ENCODE peak calls at places on chromosomes 16 and 17, in six cellular contexts. B is lower leg skin, G is fibroblast of lung, F is DND-41, S is upper lobe of right lung, N is endodermal cell. V is an unnamed sample.

GRCh38 chr16:15599303-15600070 is 43.5 kb downstream of the MARF1 start:
- DNase-seq in B (no peak), G (no peak), F (no peak), S (no peak), N (no peak), V (no peak)

GRCh38 chr16:58492735-58493134 is 7.2 kb upstream of the NDRG4 start:
- DNase-seq in B (no peak), G (no peak), F (no peak), S (peak), N (peak), V (no peak)

GRCh38 chr16:86534779-86535605 is 20.0 kb downstream of the MTHFSD start:
- DNase-seq in B (no peak), G (peak), F (no peak), S (no peak), N (no peak), V (no peak)

GRCh38 chr16:81831722-81832126 is 52.6 kb downstream of the PLCG2 start:
- DNase-seq in B (peak), G (no peak), F (peak), S (peak), N (peak), V (peak)

GRCh38 chr17:71975998-71976649 is 144.7 kb upstream of the SOX9 start:
- DNase-seq in B (peak), G (peak), F (no peak), S (no peak), N (peak), V (no peak)

GRCh38 chr17:7673239-7673638 is 14.1 kb downstream of the TP53 start:
- DNase-seq in B (no peak), G (peak), F (peak), S (no peak), N (peak), V (peak)

GRCh38 chr17:35801583-35802224 is 6.3 kb upstream of the MMP28 start:
- DNase-seq in B (peak), G (peak), F (peak), S (peak), N (no peak), V (peak)

GRCh38 chr17:1042486-1042885 is 45.6 kb downstream of the TIMM22 start:
- DNase-seq in B (no peak), G (no peak), F (no peak), S (no peak), N (no peak), V (no peak)

GRCh38 chr17:33015716-33016346 is 24.2 kb downstream of the SPACA3 start:
- DNase-seq in B (no peak), G (no peak), F (no peak), S (no peak), N (peak), V (no peak)

GRCh38 chr17:41932821-41933389 is 2.5 kb downstream of the ODAD4 start:
- DNase-seq in B (no peak), G (no peak), F (no peak), S (no peak), N (no peak), V (no peak)

GRCh38 chr17:41925991-41926590 is 4.3 kb upstream of the ODAD4 start:
- DNase-seq in B (no peak), G (peak), F (no peak), S (no peak), N (no peak), V (no peak)

GRCh38 chr17:41935641-41936040 is 5.2 kb downstream of the ODAD4 start:
- DNase-seq in B (no peak), G (no peak), F (no peak), S (no peak), N (no peak), V (no peak)

GRCh38 chr17:41928693-41929251 is 1.6 kb upstream of the ODAD4 start:
- DNase-seq in B (no peak), G (no peak), F (no peak), S (no peak), N (no peak), V (peak)

GRCh38 chr17:41930009-41930832 is at the start of gene ODAD4:
- DNase-seq in B (peak), G (peak), F (peak), S (peak), N (peak), V (peak)
- TF ChIP-seq CTCF in B (peak), G (peak), F (peak), S (peak), N (peak), V (peak)

DNA sequence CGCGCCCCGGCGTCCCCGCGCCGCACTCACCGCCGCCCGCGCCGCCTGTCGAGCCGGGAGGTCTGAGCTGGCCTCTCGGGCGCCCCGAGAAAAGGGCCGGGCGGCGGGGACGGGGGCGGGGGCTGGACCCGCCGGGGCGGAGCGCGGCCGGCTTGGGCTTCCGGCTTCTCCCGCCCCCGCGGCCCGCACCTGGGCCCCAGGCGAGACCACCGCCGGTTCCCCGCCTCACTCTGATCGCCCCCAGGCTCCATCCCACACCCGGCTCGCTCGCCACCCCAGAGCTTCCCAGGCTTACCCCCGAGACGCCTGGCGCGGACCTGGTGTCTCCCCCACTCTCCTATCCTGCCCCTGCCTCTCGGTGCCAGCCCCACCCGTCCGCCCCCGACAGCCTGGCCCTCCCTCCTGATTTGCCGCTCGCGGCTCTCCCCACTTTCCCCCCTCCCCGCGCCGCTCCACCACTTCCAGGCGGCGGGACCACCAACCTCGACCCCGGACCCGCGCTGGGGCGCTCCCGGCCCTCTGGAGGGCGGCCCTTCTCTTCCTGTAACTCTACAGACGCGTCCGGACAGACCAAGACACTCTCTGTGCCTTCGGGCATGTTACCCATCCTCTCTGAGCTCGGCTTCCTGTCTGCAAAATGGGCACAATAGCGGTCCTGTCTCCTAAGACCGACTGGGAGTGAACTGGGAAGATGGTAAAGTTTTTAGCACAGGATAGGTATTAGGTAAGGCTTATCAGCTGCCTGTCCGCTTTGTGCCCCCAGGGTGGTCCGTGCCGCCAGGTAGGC is at the start of gene LITAF:
- DNase-seq in B (no peak), G (peak), F (peak), S (peak), N (peak), V (peak)
- TF ChIP-seq CTCF in B (no peak), G (no peak), F (peak), S (no peak), N (no peak), V (no peak)

GRCh38 chr16:83579431-83579830 is 228.3 kb upstream of the HSBP1 start:
- DNase-seq in B (no peak), G (no peak), F (no peak), S (no peak), N (no peak), V (no peak)
- TF ChIP-seq CTCF in B (no peak), G (no peak), F (no peak), S (no peak), N (no peak), V (no peak)

GRCh38 chr17:44038604-44039007 is 23.8 kb upstream of the TMEM101 start:
- DNase-seq in B (no peak), G (no peak), F (no peak), S (no peak), N (no peak), V (no peak)
- TF ChIP-seq CTCF in B (no peak), G (no peak), F (no peak), S (no peak), N (no peak), V (no peak)

GRCh38 chr16:29317269-29317668 is 89.2 kb downstream of the NPIPB11 start:
- DNase-seq in B (no peak), G (no peak), F (no peak), S (no peak), N (no peak), V (no peak)

GRCh38 chr16:29319726-29320125 is 86.8 kb downstream of the NPIPB11 start:
- DNase-seq in B (no peak), G (no peak), F (no peak), S (no peak), N (no peak), V (no peak)

GRCh38 chr16:29316673-29317237 is 89.8 kb downstream of the NPIPB11 start:
- DNase-seq in B (no peak), G (peak), F (no peak), S (no peak), N (no peak), V (no peak)

GRCh38 chr16:29315916-29316517 is 90.5 kb downstream of the NPIPB11 start:
- DNase-seq in B (no peak), G (no peak), F (no peak), S (no peak), N (peak), V (no peak)

GRCh38 chr16:29318037-29318436 is 88.5 kb downstream of the NPIPB11 start:
- DNase-seq in B (no peak), G (no peak), F (no peak), S (no peak), N (no peak), V (no peak)
- TF ChIP-seq CTCF in B (no peak), G (peak), F (no peak), S (peak), N (peak), V (no peak)

V was measured in activated CD8-positive, alpha-beta T cell treated with anti-CD3 and anti-CD28 coated beads for 36 hours.